ENCODE peak calls at places on chromosomes 11 and 22, in nine cellular contexts. T is body of pancreas, P is spleen, W is fibroblast of lung, V is mucosa of descending colon, B is pancreas, J is suprapubic skin, H is colonic mucosa, Y is cardiac muscle cell. R is an unnamed sample.

GRCh38 chr22:48919187-48919590 is 908.5 kb downstream of the BRD1 start:
- DNase-seq in B (no peak), P (no peak), Y (no peak), J (peak; percentile 35), W (no peak), T (no peak), V (no peak), H (no peak), R (no peak)

GRCh38 chr11:2771758-2772466 is 72.1 kb upstream of the KCNQ1OT1 start:
- DNase-seq in Y (no peak), V (peak; percentile 44), H (peak; percentile 15), W (no peak), J (peak; percentile 51), B (peak; percentile 11), P (peak; percentile 41), T (no peak), R (peak; percentile 5)

GRCh38 chr11:130477646-130478203 is 29.3 kb downstream of the ADAMTS15 start:
- DNase-seq in B (no peak), J (no peak), T (no peak), P (no peak), H (no peak), W (peak; percentile 59), Y (no peak), V (no peak), R (no peak)

GRCh38 chr11:34356576-34356917 is 1.3 kb downstream of the ABTB2 start:
- DNase-seq in J (peak; percentile 70), H (no peak), T (peak; percentile 16), W (peak; percentile 47), B (peak; percentile 46), P (no peak), V (peak; percentile 68), Y (peak; percentile 39), R (no peak)

GRCh38 chr11:55966391-55966790 is 3.4 kb downstream of the OR10AG1 start:
- DNase-seq in T (no peak), J (no peak), W (no peak), P (no peak), H (no peak), V (no peak), Y (no peak), B (no peak), R (no peak)

GRCh38 chr11:113401718-113402117 is 14.1 kb downstream of the ANKK1 start:
- DNase-seq in V (peak; percentile 70), Y (no peak), J (no peak), H (peak; percentile 65), W (no peak), P (no peak), T (peak; percentile 73), B (peak; percentile 73), R (no peak)

GRCh38 chr11:22459053-22459452 is 120.9 kb downstream of the SLC17A6 start:
- DNase-seq in B (no peak), H (no peak), W (peak; percentile 28), V (no peak), Y (no peak), J (no peak), P (no peak), T (no peak), R (no peak)

GRCh38 chr22:44678245-44678979 is 23.6 kb upstream of the PRR5 start:
- DNase-seq in Y (no peak), J (no peak), T (no peak), B (no peak), P (no peak), H (no peak), W (no peak), V (no peak), R (no peak)

GRCh38 chr22:28373841-28374240 is 305.8 kb downstream of the TTC28 start:
- DNase-seq in T (no peak), P (no peak), B (no peak), W (peak; percentile 52), Y (no peak), J (no peak), V (no peak), H (no peak), R (no peak)

GRCh38 chr11:15668718-15669117 is 554.0 kb downstream of the INSC start:
- DNase-seq in P (no peak), B (no peak), H (peak; percentile 3), J (no peak), T (no peak), W (peak; percentile 10), Y (no peak), V (no peak), R (no peak)

GRCh38 chr11:29214833-29215232 is 802.0 kb downstream of the KCNA4 start:
- DNase-seq in W (peak; percentile 1), Y (no peak), B (no peak), J (no peak), T (no peak), P (no peak), H (no peak), V (no peak), R (no peak)

GRCh38 chr22:17891427-17892167 is 117.3 kb upstream of the BID start:
- DNase-seq in B (no peak), V (peak; percentile 82), Y (peak; percentile 67), P (no peak), H (peak; percentile 86), J (no peak), T (peak; percentile 44), W (no peak), R (no peak)

GRCh38 chr11:64843971-64844329 is 503 bp downstream of the CDC42BPG start:
- DNase-seq in B (no peak), V (no peak), W (no peak), Y (no peak), T (peak; percentile 37), P (no peak), H (peak; percentile 39), J (peak; percentile 73), R (no peak)

GRCh38 chr11:47318166-47318565 is 34.3 kb downstream of the MYBPC3 start:
- DNase-seq in P (no peak), B (no peak), J (no peak), Y (no peak), V (no peak), H (no peak), W (no peak), T (no peak), R (no peak)

GRCh38 chr11:83072689-83073242 is 1.1 kb upstream of the RAB30 start:
- DNase-seq in T (no peak), H (no peak), Y (no peak), J (no peak), V (no peak), B (no peak), W (no peak), P (no peak), R (no peak)

GRCh38 chr11:118491041-118491440 is 36.2 kb upstream of the TTC36 start:
- DNase-seq in H (no peak), T (no peak), V (no peak), B (no peak), Y (no peak), P (no peak), W (no peak), J (no peak), R (no peak)

GRCh38 chr11:118484405-118484804 is 42.9 kb upstream of the TTC36 start:
- DNase-seq in T (no peak), B (no peak), W (no peak), P (no peak), V (no peak), H (no peak), Y (no peak), J (no peak), R (no peak)

GRCh38 chr11:118488480-118489109 is 38.7 kb upstream of the TTC36 start:
- DNase-seq in P (peak; percentile 85), H (peak; percentile 74), W (peak; percentile 88), T (peak; percentile 57), Y (peak; percentile 73), V (no peak), B (peak; percentile 63), J (no peak), R (peak; percentile 78)

GRCh38 chr11:118485273-118485672 is 42.0 kb upstream of the TTC36 start:
- DNase-seq in Y (no peak), J (no peak), T (no peak), B (no peak), H (no peak), V (no peak), W (no peak), P (no peak), R (no peak)
- H3K36me3 ChIP-seq in Y (peaks cover 67% of the 10 kb centered on the region), J (peaks cover 67% of the 10 kb centered on the region), T (peaks cover 12% of the 10 kb centered on the region), B (peaks cover 28% of the 10 kb centered on the region), H (peaks cover 30% of the 10 kb centered on the region), V (no peaks in the 10 kb centered on the region), W (peaks cover 18% of the 10 kb centered on the region), P (peaks cover 5% of the 10 kb centered on the region), R (peaks cover 45% of the 10 kb centered on the region)

DNA sequence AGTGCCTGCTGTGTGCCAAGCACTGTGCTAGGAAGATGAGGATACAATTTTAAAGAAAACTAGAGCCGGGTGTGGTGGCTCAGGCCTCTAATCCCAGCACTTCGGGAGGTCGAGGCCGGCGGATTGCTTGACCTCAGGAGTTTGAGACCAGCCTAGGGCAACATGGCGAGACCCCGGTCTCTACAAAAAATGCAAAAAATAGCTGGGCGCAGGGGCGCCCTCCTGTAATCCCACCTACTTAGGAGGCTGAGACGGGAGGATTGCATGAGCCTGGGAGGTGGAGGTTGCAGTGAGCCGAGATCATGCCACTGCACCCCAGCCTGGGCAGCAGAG is 8.3 kb downstream of the TPBGL start:
- DNase-seq in V (no peak), J (no peak), B (no peak), P (peak; percentile 72), W (no peak), Y (no peak), T (no peak), H (no peak), R (no peak)
- TF ChIP-seq CTCF in V (no peak), J (no peak), B (no peak), P (no peak), W (no peak), Y (no peak), T (no peak), H (no peak), R (peak; percentile 19)

GRCh38 chr22:29820941-29821789 is 16.9 kb downstream of the ASCC2 start:
- DNase-seq in P (no peak), V (peak; percentile 73), J (peak; percentile 82), B (peak; percentile 58), Y (peak; percentile 94), W (peak; percentile 90), T (peak; percentile 68), H (peak; percentile 88), R (no peak)
- H3K4me1 ChIP-seq in P (peaks cover 22% of the 10 kb centered on the region), V (no peaks in the 10 kb centered on the region), J (peaks cover 29% of the 10 kb centered on the region), B (peaks cover 9% of the 10 kb centered on the region), Y (peaks cover 4% of the 10 kb centered on the region), W (peaks cover 3% of the 10 kb centered on the region), T (peaks cover 15% of the 10 kb centered on the region), H (no peaks in the 10 kb centered on the region), R (no peaks in the 10 kb centered on the region)

GRCh38 chr22:29517215-29517908 is 36.2 kb downstream of the THOC5 start:
- DNase-seq in B (no peak), V (no peak), T (peak; percentile 26), J (no peak), P (peak; percentile 44), Y (no peak), H (no peak), W (no peak), R (no peak)

GRCh38 chr22:29520851-29521250 is 32.7 kb downstream of the THOC5 start:
- DNase-seq in V (no peak), T (no peak), H (no peak), W (peak; percentile 21), J (no peak), P (no peak), B (no peak), Y (no peak), R (no peak)

GRCh38 chr22:29523761-29524160 is 29.8 kb downstream of the THOC5 start:
- DNase-seq in B (no peak), H (no peak), V (no peak), Y (no peak), W (no peak), J (no peak), T (no peak), P (peak; percentile 28), R (no peak)

GRCh38 chr22:29521526-29521925 is 32.0 kb downstream of the THOC5 start:
- DNase-seq in Y (no peak), B (no peak), W (no peak), P (peak; percentile 0), T (no peak), H (no peak), J (no peak), V (no peak), R (no peak)

GRCh38 chr22:29519996-29520395 is 33.6 kb downstream of the THOC5 start:
- DNase-seq in B (no peak), P (no peak), H (no peak), W (no peak), Y (no peak), V (no peak), J (no peak), T (no peak), R (no peak)
- H3K36me3 ChIP-seq in B (peaks cover 14% of the 10 kb centered on the region), P (peaks cover 5% of the 10 kb centered on the region), H (peaks cover 4% of the 10 kb centered on the region), W (peaks cover 28% of the 10 kb centered on the region), Y (peaks cover 52% of the 10 kb centered on the region), V (peaks cover 12% of the 10 kb centered on the region), J (peaks cover 93% of the 10 kb centered on the region), T (peaks cover 9% of the 10 kb centered on the region), R (peaks cover 72% of the 10 kb centered on the region)

R was measured in CD8-positive, alpha-beta T cell.